ENCODE peak calls at places on chromosomes 11 and 22, in five cellular contexts. A, J, O, R and X are unnamed samples.

GRCh38 chr11:47524200-47524874 is 28.6 kb downstream of the CELF1 start:
- DNase-seq in J (no peak), R (no peak), O (peak), A (no peak), X (no peak)

GRCh38 chr22:45263790-45264269 is 20.9 kb upstream of the UPK3A start:
- DNase-seq in J (peak), R (no peak), A (peak), O (peak), X (no peak)

GRCh38 chr11:64263947-64264317 is 12.6 kb downstream of the PLCB3 start:
- DNase-seq in J (no peak), A (no peak), O (no peak), R (no peak), X (no peak)

GRCh38 chr11:106091480-106092123 is 14.1 kb downstream of the AASDHPPT start:
- DNase-seq in A (peak), J (no peak), R (no peak), O (peak), X (no peak)

GRCh38 chr22:40218723-40219294 is 41.1 kb downstream of the TNRC6B start:
- DNase-seq in O (no peak), J (no peak), A (no peak), R (no peak), X (no peak)

GRCh38 chr22:25759825-25760231 is 17.8 kb downstream of the MYO18B start:
- DNase-seq in O (peak), A (peak), R (no peak), J (no peak), X (no peak)

GRCh38 chr11:70885721-70886305 is 366.6 kb downstream of the SHANK2 start:
- DNase-seq in J (no peak), O (peak), A (no peak), R (no peak), X (no peak)

GRCh38 chr11:130215531-130216220 is 56.1 kb downstream of the ST14 start:
- DNase-seq in R (no peak), J (no peak), O (no peak), A (no peak), X (no peak)

GRCh38 chr11:93738647-93739081 is 2.6 kb downstream of the TAF1D start:
- DNase-seq in A (no peak), J (no peak), O (peak), R (no peak), X (no peak)

GRCh38 chr11:93444671-93445073 is 98.5 kb downstream of the SMCO4 start:
- DNase-seq in J (no peak), A (peak), O (no peak), R (no peak), X (no peak)

GRCh38 chr11:68037481-68038225 is 1.2 kb upstream of the TCIRG1 start:
- DNase-seq in A (no peak), R (no peak), J (no peak), O (no peak), X (no peak)

GRCh38 chr11:16605971-16606783 is 132.3 kb upstream of the C11orf58 start:
- DNase-seq in A (peak), O (peak), R (no peak), J (peak), X (peak)

GRCh38 chr22:50583294-50583865 is 731 bp upstream of the CHKB start:
- DNase-seq in O (no peak), A (no peak), J (no peak), R (no peak), X (no peak)

GRCh38 chr11:74311352-74311926 is at the start of gene P4HA3:
- DNase-seq in O (peak), A (no peak), R (no peak), J (no peak), X (no peak)

GRCh38 chr11:120302001-120302805 is 22.9 kb upstream of the TLCD5 start:
- DNase-seq in J (no peak), O (no peak), R (no peak), A (no peak), X (no peak)

GRCh38 chr11:16902979-16903378 is 111.2 kb downstream of the PLEKHA7 start:
- DNase-seq in R (no peak), A (no peak), J (no peak), O (no peak), X (no peak)

GRCh38 chr11:16881074-16881709 is 133.0 kb downstream of the PLEKHA7 start:
- DNase-seq in J (no peak), R (no peak), O (no peak), A (no peak), X (no peak)

GRCh38 chr22:17107547-17107810 is 13.7 kb downstream of the TMEM121B start:
- DNase-seq in O (no peak), J (no peak), R (no peak), A (no peak), X (no peak)

GRCh38 chr22:46502346-46502745 is 35.1 kb downstream of the CELSR1 start:
- DNase-seq in J (no peak), R (no peak), A (no peak), O (no peak), X (no peak)

GRCh38 chr22:30335236-30335635 is 8.5 kb upstream of the TBC1D10A start:
- DNase-seq in R (no peak), J (no peak), O (no peak), A (no peak), X (no peak)

GRCh38 chr11:68020575-68020974 is 9.9 kb upstream of the NDUFS8 start:
- DNase-seq in R (no peak), A (no peak), O (peak), J (no peak), X (no peak)

GRCh38 chr11:113949891-113950290 is 25.0 kb upstream of the HTR3A start:
- DNase-seq in R (no peak), O (no peak), J (no peak), A (no peak), X (no peak)

GRCh38 chr11:64560941-64561340 is 30.1 kb upstream of the SLC22A12 start:
- DNase-seq in A (no peak), O (no peak), J (no peak), R (no peak), X (no peak)